ENCODE peak calls at places on chromosomes 13 and 19, in nine cellular contexts. Y is endothelial cell; A is kidney tubule cell; Q is stimulated activated CD4-positive, alpha-beta T cell treated with anti-CD3 and anti-CD28 coated beads, Interleukin-1b, Interleukin-23, amount 100 ng/mL, for 24 hours; E is ascending aorta; B is cardiac muscle cell; T is right atrium auricular region; J is GF-D8; S is effector memory CD4-positive, alpha-beta T cell. F is an unnamed sample.

GRCh38 chr19:46863818-46864629 is 3.2 kb downstream of the ARHGAP35 start:
- DNase-seq in Y (no peak), A (peak; percentile 46), Q (no peak), E (no peak), B (peak; percentile 36), T (no peak), J (no peak), S (no peak), F (no peak)

GRCh38 chr13:74218291-74218690 is 84.1 kb upstream of the KLF12 start:
- DNase-seq in Y (no peak), A (no peak), Q (no peak), E (no peak), B (no peak), T (no peak), J (no peak), S (no peak), F (no peak)

GRCh38 chr13:93672996-93673395 is 446.4 kb downstream of the GPC6 start:
- DNase-seq in Y (no peak), A (peak; percentile 33), Q (no peak), E (no peak), B (no peak), T (no peak), J (no peak), S (no peak), F (peak; percentile 17)

GRCh38 chr19:46722421-46723022 is 5.6 kb upstream of the PRKD2 start:
- DNase-seq in Y (no peak), A (no peak), Q (no peak), E (no peak), B (no peak), T (no peak), J (no peak), S (no peak), F (no peak)

GRCh38 chr13:113837554-113838355 is 26.1 kb downstream of the GAS6 start:
- DNase-seq in Y (no peak), A (peak; percentile 92), Q (no peak), E (peak; percentile 86), B (peak; percentile 52), T (peak; percentile 95), J (no peak), S (no peak), F (peak; percentile 91)

GRCh38 chr19:7627166-7627565 is 2.2 kb downstream of the XAB2 start:
- DNase-seq in Y (no peak), A (no peak), Q (no peak), E (no peak), B (no peak), T (no peak), J (no peak), S (no peak), F (no peak)

GRCh38 chr13:29571876-29572570 is 23.5 kb downstream of the SLC7A1 start:
- DNase-seq in Y (no peak), A (no peak), Q (no peak), E (no peak), B (no peak), T (no peak), J (no peak), S (no peak), F (no peak)

GRCh38 chr19:3682741-3683404 is 17.4 kb downstream of the PIP5K1C start:
- DNase-seq in Y (no peak), A (no peak), Q (no peak), E (no peak), B (no peak), T (no peak), J (no peak), S (no peak), F (no peak)

GRCh38 chr19:45814851-45815481 is at the start of gene RSPH6A:
- DNase-seq in Y (peak; percentile 28), A (no peak), Q (no peak), E (no peak), B (peak; percentile 33), T (no peak), J (no peak), S (no peak), F (no peak)